ENCODE peak calls at places on chromosomes 3 and 15, in nine cellular contexts. One of them, this sample, is unnamed.

GRCh38 chr3:125602752-125603649 is 7.7 kb upstream of the OSBPL11 start:
- DNase-seq in posterior vena cava: no peak
- DNase-seq in stimulated activated CD4-positive, alpha-beta T cell treated with anti-CD3 and anti-CD28 coated beads, TNF-alpha, amount 100 ng/mL, for 1 hour: no peak
- DNase-seq in head of caudate nucleus: peak; percentile 54
- DNase-seq in astrocyte of the spinal cord: peak; percentile 54
- DNase-seq in mucosa of descending colon: no peak
- DNase-seq in H7: no peak
- DNase-seq in GM18507: no peak
- DNase-seq in NCI-H460: peak; percentile 19
- DNase-seq in this sample: peak; percentile 94

GRCh38 chr3:158520433-158520832 is 50.6 kb upstream of the MLF1 start:
- DNase-seq in posterior vena cava: no peak
- DNase-seq in stimulated activated CD4-positive, alpha-beta T cell treated with anti-CD3 and anti-CD28 coated beads, TNF-alpha, amount 100 ng/mL, for 1 hour: no peak
- DNase-seq in head of caudate nucleus: no peak
- DNase-seq in astrocyte of the spinal cord: no peak
- DNase-seq in mucosa of descending colon: no peak
- DNase-seq in H7: no peak
- DNase-seq in GM18507: no peak
- DNase-seq in NCI-H460: no peak
- DNase-seq in this sample: no peak

GRCh38 chr3:43389388-43390254 is 103.3 kb downstream of the SNRK start:
- DNase-seq in posterior vena cava: no peak
- DNase-seq in stimulated activated CD4-positive, alpha-beta T cell treated with anti-CD3 and anti-CD28 coated beads, TNF-alpha, amount 100 ng/mL, for 1 hour: peak; percentile 18
- DNase-seq in head of caudate nucleus: no peak
- DNase-seq in astrocyte of the spinal cord: peak; percentile 83
- DNase-seq in mucosa of descending colon: peak; percentile 46
- DNase-seq in H7: no peak
- DNase-seq in GM18507: no peak
- DNase-seq in NCI-H460: peak; percentile 1
- DNase-seq in this sample: peak; percentile 69

GRCh38 chr3:14810795-14811661 is 7.7 kb upstream of the FGD5 start:
- DNase-seq in posterior vena cava: peak; percentile 80
- DNase-seq in stimulated activated CD4-positive, alpha-beta T cell treated with anti-CD3 and anti-CD28 coated beads, TNF-alpha, amount 100 ng/mL, for 1 hour: no peak
- DNase-seq in head of caudate nucleus: no peak
- DNase-seq in astrocyte of the spinal cord: no peak
- DNase-seq in mucosa of descending colon: no peak
- DNase-seq in H7: peak; percentile 87
- DNase-seq in GM18507: no peak
- DNase-seq in NCI-H460: no peak
- DNase-seq in this sample: no peak

GRCh38 chr3:128787256-128788253 is 61.6 kb downstream of the RAB7A start:
- DNase-seq in posterior vena cava: no peak
- DNase-seq in stimulated activated CD4-positive, alpha-beta T cell treated with anti-CD3 and anti-CD28 coated beads, TNF-alpha, amount 100 ng/mL, for 1 hour: no peak
- DNase-seq in head of caudate nucleus: no peak
- DNase-seq in astrocyte of the spinal cord: peak; percentile 30
- DNase-seq in mucosa of descending colon: peak; percentile 41
- DNase-seq in H7: peak; percentile 64
- DNase-seq in GM18507: no peak
- DNase-seq in NCI-H460: peak; percentile 26
- DNase-seq in this sample: peak; percentile 59

GRCh38 chr15:92832992-92833438 is 67.1 kb upstream of the CHD2 start:
- DNase-seq in posterior vena cava: no peak
- DNase-seq in stimulated activated CD4-positive, alpha-beta T cell treated with anti-CD3 and anti-CD28 coated beads, TNF-alpha, amount 100 ng/mL, for 1 hour: no peak
- DNase-seq in head of caudate nucleus: no peak
- DNase-seq in astrocyte of the spinal cord: peak; percentile 10
- DNase-seq in mucosa of descending colon: no peak
- DNase-seq in H7: no peak
- DNase-seq in GM18507: no peak
- DNase-seq in NCI-H460: no peak
- DNase-seq in this sample: peak; percentile 48

GRCh38 chr15:99613887-99614642 is 48.3 kb downstream of the MEF2A start:
- DNase-seq in posterior vena cava: peak; percentile 81
- DNase-seq in stimulated activated CD4-positive, alpha-beta T cell treated with anti-CD3 and anti-CD28 coated beads, TNF-alpha, amount 100 ng/mL, for 1 hour: no peak
- DNase-seq in head of caudate nucleus: no peak
- DNase-seq in astrocyte of the spinal cord: peak; percentile 30
- DNase-seq in mucosa of descending colon: no peak
- DNase-seq in H7: no peak
- DNase-seq in GM18507: no peak
- DNase-seq in NCI-H460: no peak
- DNase-seq in this sample: peak; percentile 71

GRCh38 chr15:100230784-100231183 is 111.0 kb downstream of the ADAMTS17 start:
- DNase-seq in posterior vena cava: peak; percentile 5
- DNase-seq in stimulated activated CD4-positive, alpha-beta T cell treated with anti-CD3 and anti-CD28 coated beads, TNF-alpha, amount 100 ng/mL, for 1 hour: no peak
- DNase-seq in head of caudate nucleus: no peak
- DNase-seq in astrocyte of the spinal cord: no peak
- DNase-seq in mucosa of descending colon: peak; percentile 62
- DNase-seq in H7: no peak
- DNase-seq in GM18507: no peak
- DNase-seq in NCI-H460: no peak
- DNase-seq in this sample: no peak

GRCh38 chr3:161217496-161217895 is 3.6 kb upstream of the NMD3 start:
- DNase-seq in posterior vena cava: no peak
- DNase-seq in stimulated activated CD4-positive, alpha-beta T cell treated with anti-CD3 and anti-CD28 coated beads, TNF-alpha, amount 100 ng/mL, for 1 hour: no peak
- DNase-seq in head of caudate nucleus: no peak
- DNase-seq in astrocyte of the spinal cord: no peak
- DNase-seq in mucosa of descending colon: no peak
- DNase-seq in H7: no peak
- DNase-seq in GM18507: no peak
- DNase-seq in NCI-H460: peak; percentile 7
- DNase-seq in this sample: no peak

GRCh38 chr3:188088948-188089685 is 64.8 kb upstream of the LPP start:
- DNase-seq in posterior vena cava: no peak
- DNase-seq in stimulated activated CD4-positive, alpha-beta T cell treated with anti-CD3 and anti-CD28 coated beads, TNF-alpha, amount 100 ng/mL, for 1 hour: no peak
- DNase-seq in head of caudate nucleus: no peak
- DNase-seq in astrocyte of the spinal cord: no peak
- DNase-seq in mucosa of descending colon: no peak
- DNase-seq in H7: no peak
- DNase-seq in GM18507: no peak
- DNase-seq in NCI-H460: no peak
- DNase-seq in this sample: no peak

GRCh38 chr3:149018247-149018646 is 26.9 kb downstream of the GYG1 start:
- DNase-seq in posterior vena cava: no peak
- DNase-seq in stimulated activated CD4-positive, alpha-beta T cell treated with anti-CD3 and anti-CD28 coated beads, TNF-alpha, amount 100 ng/mL, for 1 hour: no peak
- DNase-seq in head of caudate nucleus: no peak
- DNase-seq in astrocyte of the spinal cord: no peak
- DNase-seq in mucosa of descending colon: no peak
- DNase-seq in H7: no peak
- DNase-seq in GM18507: no peak
- DNase-seq in NCI-H460: no peak
- DNase-seq in this sample: peak; percentile 75

GRCh38 chr3:14507345-14507741 is 32.8 kb downstream of the GRIP2 start:
- DNase-seq in posterior vena cava: peak; percentile 66
- DNase-seq in stimulated activated CD4-positive, alpha-beta T cell treated with anti-CD3 and anti-CD28 coated beads, TNF-alpha, amount 100 ng/mL, for 1 hour: no peak
- DNase-seq in head of caudate nucleus: no peak
- DNase-seq in astrocyte of the spinal cord: no peak
- DNase-seq in mucosa of descending colon: no peak
- DNase-seq in H7: no peak
- DNase-seq in GM18507: no peak
- DNase-seq in NCI-H460: no peak
- DNase-seq in this sample: no peak

This sample was measured in fibroblast of the aortic adventitia.